ENCODE peak calls at places on chromosome 18, in eight cellular contexts. L is cardiac muscle cell, J is tibial artery, P is sigmoid colon, X is GM23248, N is mucosa of descending colon, K is mesenchymal stem cell, B is upper lobe of right lung. H is an unnamed sample. For H3K4me1, the result is how much of the 10 kb centered on the place peaks cover.

GRCh38 chr18:80178935-80179818 is 68.1 kb downstream of the PARD6G start:
- DNase-seq in B (peak), N (no peak), K (no peak), X (no peak), P (no peak), L (no peak), J (peak), H (no peak)

GRCh38 chr18:9766076-9766481 is 58.0 kb downstream of the RAB31 start:
- DNase-seq in J (no peak), B (no peak), K (no peak), N (no peak), P (no peak), L (no peak), X (no peak), H (no peak)

GRCh38 chr18:9731380-9731779 is 23.3 kb downstream of the RAB31 start:
- DNase-seq in B (no peak), K (peak), N (no peak), J (no peak), L (peak), X (peak), P (peak), H (no peak)

GRCh38 chr18:24504401-24504800 is 44.0 kb downstream of the HRH4 start:
- DNase-seq in X (no peak), P (no peak), K (no peak), N (no peak), J (no peak), B (no peak), L (no peak), H (no peak)

GRCh38 chr18:9109523-9109922 is 7.0 kb downstream of the NDUFV2 start:
- DNase-seq in L (peak), X (peak), K (peak), P (no peak), B (no peak), J (no peak), N (no peak), H (no peak)

GRCh38 chr18:22471546-22472131 is 53.9 kb upstream of the CTAGE1 start:
- DNase-seq in B (no peak), L (peak), P (no peak), N (no peak), J (peak), K (peak), X (peak), H (no peak)

GRCh38 chr18:31245820-31246219 is 72.1 kb upstream of the DSG1 start:
- DNase-seq in X (no peak), K (no peak), L (no peak), B (no peak), J (no peak), N (no peak), P (no peak), H (no peak)

GRCh38 chr18:23845988-23846630 is 156.9 kb downstream of the LAMA3 start:
- DNase-seq in P (no peak), K (no peak), L (no peak), B (no peak), X (no peak), J (no peak), N (no peak), H (no peak)

GRCh38 chr18:56869189-56869777 is 218.1 kb downstream of the WDR7 start:
- DNase-seq in J (no peak), L (peak), K (peak), P (no peak), B (no peak), N (no peak), X (peak), H (no peak)

GRCh38 chr18:23596183-23596582 is 9.9 kb upstream of the NPC1 start:
- DNase-seq in P (no peak), L (no peak), X (no peak), B (peak), K (no peak), J (no peak), N (no peak), H (no peak)

DNA sequence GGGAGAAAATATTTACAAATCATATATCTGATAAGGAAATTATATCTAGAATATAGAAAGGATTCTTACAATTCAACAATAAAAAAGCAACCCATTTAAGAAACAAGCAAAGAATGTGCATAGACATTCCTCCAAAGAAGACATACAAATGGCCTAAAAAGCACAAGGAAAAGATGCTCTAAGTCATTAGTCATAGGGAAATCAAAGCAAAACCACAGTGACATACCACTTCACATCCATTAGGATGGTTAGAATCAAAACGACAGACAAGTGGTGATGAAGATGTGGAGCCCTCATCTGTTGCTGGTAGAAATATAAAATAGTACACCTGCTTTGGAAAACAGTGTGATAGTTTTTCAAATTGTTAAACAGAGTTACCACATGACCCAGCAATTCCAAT is 48.2 kb downstream of the MAPRE2 start:
- DNase-seq in N (no peak), J (no peak), L (no peak), K (no peak), B (no peak), X (peak), P (no peak), H (no peak)
- H3K4me1 ChIP-seq in N (under half), J (under half), L (under half), K (under half), B (under half), X (under half), P (under half), H (under half)

GRCh38 chr18:43662657-43663056 is 385.4 kb upstream of the SYT4 start:
- DNase-seq in K (peak), X (peak), J (no peak), B (no peak), P (no peak), N (no peak), L (peak), H (no peak)
- H3K4me3 ChIP-seq in K (no peak), X (peak), J (no peak), B (no peak), P (no peak), N (no peak), L (no peak), H (no peak)

GRCh38 chr18:75200644-75201272 is 8.2 kb downstream of the PTGR3 start:
- DNase-seq in P (no peak), X (no peak), K (no peak), N (no peak), B (no peak), J (no peak), L (no peak), H (no peak)
- H3K4me1 ChIP-seq in P (half or more), X (under half), K (under half), N (under half), B (under half), J (under half), L (under half), H (under half)

DNA sequence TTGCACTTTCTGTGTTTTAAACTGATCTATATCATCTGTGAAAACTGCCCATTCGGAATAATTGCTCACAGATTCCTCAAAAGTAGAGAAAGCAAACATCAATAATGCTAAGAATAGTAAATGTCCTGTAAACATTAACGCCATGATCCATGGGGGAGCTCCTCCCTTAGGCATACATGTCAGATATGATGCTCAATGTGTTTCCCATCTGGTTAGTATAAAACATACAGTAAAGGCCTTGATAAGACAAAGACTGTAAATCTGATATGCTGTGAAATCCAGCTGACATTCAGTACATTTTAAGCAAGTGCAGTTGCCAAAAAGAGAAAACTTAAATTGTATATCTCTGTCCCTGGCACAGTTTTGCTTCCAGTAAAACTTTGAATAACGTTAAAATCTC is 2.1 kb downstream of the DSEL start:
- DNase-seq in L (no peak), P (no peak), J (no peak), K (no peak), X (no peak), B (no peak), N (no peak), H (no peak)
- H3K4me3 ChIP-seq in L (no peak), P (no peak), J (peak), K (no peak), X (peak), B (peak), N (no peak), H (no peak)